ENCODE peak calls at places on chromosomes 7 and 10, in four cellular contexts. H, O, D and J are unnamed samples.

GRCh38 chr10:72875250-72876055 is 18.1 kb upstream of the OIT3 start:
- DNase-seq in H (peak; percentile 54), D (peak; percentile 33), O (peak; percentile 45), J (no peak)

GRCh38 chr7:41385996-41386395 is 316.9 kb downstream of the INHBA start:
- DNase-seq in O (no peak), H (no peak), D (peak; percentile 94), J (no peak)

GRCh38 chr10:75195035-75195763 is 15.4 kb upstream of the VDAC2 start:
- DNase-seq in O (no peak), D (no peak), H (peak; percentile 90), J (peak; percentile 87)

GRCh38 chr7:140165422-140165821 is 11.4 kb downstream of the KDM7A start:
- DNase-seq in D (peak; percentile 74), H (peak; percentile 76), O (no peak), J (peak; percentile 91)

GRCh38 chr7:17544401-17544800 is 245.9 kb downstream of the AHR start:
- DNase-seq in D (no peak), O (no peak), H (no peak), J (no peak)

GRCh38 chr10:44298713-44299112 is 86.2 kb downstream of the CXCL12 start:
- DNase-seq in O (no peak), H (no peak), D (no peak), J (no peak)

GRCh38 chr10:115937756-115938032 is 335.3 kb downstream of the GFRA1 start:
- DNase-seq in D (no peak), H (no peak), O (no peak), J (no peak)

GRCh38 chr10:125840955-125841354 is 17.6 kb downstream of the BCCIP start:
- DNase-seq in D (no peak), H (peak; percentile 48), O (no peak), J (peak; percentile 89)

GRCh38 chr10:100800931-100801330 is 55.5 kb downstream of the PAX2 start:
- DNase-seq in O (no peak), H (no peak), D (no peak), J (peak; percentile 43)

GRCh38 chr10:48700493-48700892 is 15.8 kb downstream of the WDFY4 start:
- DNase-seq in H (no peak), D (no peak), O (no peak), J (no peak)

GRCh38 chr10:129641982-129642381 is 174.9 kb downstream of the MGMT start:
- DNase-seq in O (no peak), H (no peak), D (no peak), J (no peak)

GRCh38 chr10:93859049-93859655 is 34.6 kb upstream of the SLC35G1 start:
- DNase-seq in O (no peak), D (no peak), H (peak; percentile 28), J (no peak)
- TF ChIP-seq CTCF in O (peak; percentile 55), D (peak; percentile 40), H (peak; percentile 10), J (peak; percentile 48)

GRCh38 chr7:7254319-7254718 is 72.0 kb downstream of the C1GALT1 start:
- DNase-seq in H (no peak), D (no peak), O (no peak), J (no peak)

GRCh38 chr7:7247658-7248057 is 65.3 kb downstream of the C1GALT1 start:
- DNase-seq in D (no peak), O (no peak), H (no peak), J (no peak)

GRCh38 chr7:7251742-7252141 is 69.4 kb downstream of the C1GALT1 start:
- DNase-seq in O (peak; percentile 69), H (no peak), D (no peak), J (no peak)

GRCh38 chr7:7246223-7246622 is 63.9 kb downstream of the C1GALT1 start:
- DNase-seq in H (no peak), O (no peak), D (no peak), J (no peak)

GRCh38 chr7:7249814-7250213 is 67.5 kb downstream of the C1GALT1 start:
- DNase-seq in H (no peak), O (no peak), D (no peak), J (no peak)
- H3K4me3 ChIP-seq in H (no peak overlapping the region), O (no peak overlapping the region), D (no peak overlapping the region), J (no peak overlapping the region)

GRCh38 chr10:52191049-52191448 is 123.0 kb upstream of the DKK1 start:
- DNase-seq in D (no peak), H (no peak), O (no peak), J (no peak)
- TF ChIP-seq CTCF in D (no peak), H (no peak), O (no peak), J (no peak)

DNA sequence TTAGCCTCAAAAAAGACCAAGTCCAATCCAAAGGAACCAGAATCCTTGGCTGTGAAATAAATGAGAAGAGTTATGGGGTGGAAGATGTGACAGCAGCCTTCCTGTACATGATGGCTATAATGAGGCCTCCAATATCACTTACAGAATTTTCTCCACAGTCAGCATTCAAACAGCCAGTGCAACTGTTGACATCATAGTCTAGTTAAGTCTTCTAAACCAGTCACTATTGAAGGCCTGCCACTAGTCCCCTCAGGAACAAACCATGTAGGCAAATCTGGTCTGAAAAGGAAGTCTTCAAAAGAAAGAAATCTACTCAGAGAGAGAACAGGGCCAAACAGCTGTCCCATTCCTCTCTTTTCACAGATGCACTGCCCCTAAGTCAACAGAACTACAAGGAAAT is 219.6 kb upstream of the CCDC6 start:
- DNase-seq in H (no peak), O (no peak), D (no peak), J (no peak)
- H3K4me3 ChIP-seq in H (no peak overlapping the region), O (no peak overlapping the region), D (no peak overlapping the region), J (no peak overlapping the region)